ENCODE peak calls at places on chromosomes 11 and 22, in eight cellular contexts. X is stimulated activated CD8-positive, alpha-beta memory T cell treated with anti-CD3 and anti-CD28 coated beads, Interleukin-12 subunit alpha, Interleukin-12 subunit beta, amount 100 ng/mL, for 1 hour; K is foreskin fibroblast; R is RPMI7951; P is astrocyte of the spinal cord; A is T-helper 9 cell; L is NT2/D1; Z is brain microvascular endothelial cell. H is an unnamed sample.
A peak's percentile ranks its signal among the peaks of the same experiment; 100 is the strongest.

GRCh38 chr22:45059296-45059695 is 49.5 kb upstream of the PHF21B start:
- DNase-seq in X (no peak), K (no peak), R (no peak), P (no peak), A (no peak), L (no peak), Z (no peak), H (no peak)

GRCh38 chr11:5131584-5132335 is 6.4 kb downstream of the OR52A5 start:
- DNase-seq in X (no peak), K (no peak), R (no peak), P (no peak), A (no peak), L (no peak), Z (no peak), H (no peak)

GRCh38 chr11:2303627-2304155 is 1.9 kb downstream of the TSPAN32 start:
- DNase-seq in X (no peak), K (no peak), R (no peak), P (no peak), A (no peak), L (no peak), Z (no peak), H (no peak)

GRCh38 chr11:70503201-70503877 is 105.0 kb downstream of the CTTN start:
- DNase-seq in X (no peak), K (no peak), R (no peak), P (no peak), A (no peak), L (no peak), Z (no peak), H (no peak)

GRCh38 chr22:50251472-50252054 is 498 bp upstream of the HDAC10 start:
- DNase-seq in X (no peak), K (no peak), R (no peak), P (no peak), A (no peak), L (no peak), Z (no peak), H (no peak)

GRCh38 chr11:62398011-62398994 is 20.5 kb upstream of the SCGB1A1 start:
- DNase-seq in X (no peak), K (peak; percentile 63), R (peak; percentile 82), P (no peak), A (no peak), L (no peak), Z (peak; percentile 17), H (peak; percentile 12)

GRCh38 chr22:31872209-31872608 is 72.1 kb upstream of the YWHAH start:
- DNase-seq in X (no peak), K (no peak), R (no peak), P (no peak), A (no peak), L (no peak), Z (no peak), H (no peak)

GRCh38 chr11:16981651-16982194 is 32.5 kb downstream of the PLEKHA7 start:
- DNase-seq in X (no peak), K (peak; percentile 60), R (peak; percentile 71), P (peak; percentile 93), A (no peak), L (peak; percentile 36), Z (peak; percentile 41), H (peak; percentile 87)

GRCh38 chr22:29998627-29999026 is 81.6 kb upstream of the HORMAD2 start:
- DNase-seq in X (no peak), K (no peak), R (no peak), P (no peak), A (no peak), L (no peak), Z (no peak), H (peak; percentile 34)

GRCh38 chr22:47023871-47024270 is 261.4 kb downstream of the TBC1D22A start:
- DNase-seq in X (no peak), K (no peak), R (no peak), P (no peak), A (no peak), L (no peak), Z (no peak), H (no peak)

GRCh38 chr11:69898123-69898522 is 78.9 kb upstream of the FGF3 start:
- DNase-seq in X (no peak), K (no peak), R (no peak), P (no peak), A (no peak), L (no peak), Z (no peak), H (no peak)

GRCh38 chr22:29073618-29074275 is 912 bp downstream of the KREMEN1 start:
- DNase-seq in X (no peak), K (peak; percentile 80), R (peak; percentile 18), P (no peak), A (no peak), L (no peak), Z (no peak), H (no peak)

GRCh38 chr11:70073881-70074371 is 4.2 kb upstream of the ANO1 start:
- DNase-seq in X (no peak), K (no peak), R (peak; percentile 74), P (peak; percentile 66), A (no peak), L (no peak), Z (peak; percentile 70), H (peak; percentile 92)

GRCh38 chr11:13606701-13607100 is 61.8 kb upstream of the FAR1 start:
- DNase-seq in X (no peak), K (no peak), R (no peak), P (no peak), A (no peak), L (no peak), Z (no peak), H (no peak)

GRCh38 chr11:123585206-123585605 is 69.2 kb downstream of the SCN3B start:
- DNase-seq in X (no peak), K (no peak), R (no peak), P (no peak), A (no peak), L (no peak), Z (no peak), H (no peak)

GRCh38 chr11:79449040-79449439 is 8.2 kb upstream of the TENM4 start:
- DNase-seq in X (no peak), K (no peak), R (no peak), P (no peak), A (no peak), L (no peak), Z (no peak), H (no peak)

GRCh38 chr11:69661413-69661715 is 13.8 kb downstream of the LTO1 start:
- DNase-seq in X (no peak), K (no peak), R (no peak), P (no peak), A (no peak), L (no peak), Z (no peak), H (no peak)

GRCh38 chr11:31810779-31811647 is at the start of gene PAX6:
- DNase-seq in X (no peak), K (no peak), R (peak; percentile 97), P (peak; percentile 96), A (no peak), L (no peak), Z (peak; percentile 9), H (peak; percentile 94)

GRCh38 chr11:100338144-100338840 is 348.8 kb upstream of the ARHGAP42 start:
- DNase-seq in X (no peak), K (no peak), R (no peak), P (no peak), A (no peak), L (no peak), Z (no peak), H (no peak)

GRCh38 chr11:65639623-65640482 is 2.0 kb downstream of the SIPA1 start:
- DNase-seq in X (no peak), K (no peak), R (no peak), P (no peak), A (peak; percentile 72), L (no peak), Z (no peak), H (no peak)

GRCh38 chr11:17578296-17578695 is 31.2 kb downstream of the OTOG start:
- DNase-seq in X (no peak), K (no peak), R (no peak), P (no peak), A (no peak), L (no peak), Z (no peak), H (no peak)

GRCh38 chr11:67438121-67438902 is 830 bp upstream of the PTPRCAP start:
- DNase-seq in X (peak; percentile 49), K (no peak), R (no peak), P (no peak), A (peak; percentile 69), L (no peak), Z (no peak), H (no peak)

GRCh38 chr11:107856981-107857517 is 1.5 kb downstream of the SLC35F2 start:
- DNase-seq in X (no peak), K (peak; percentile 38), R (peak; percentile 56), P (no peak), A (no peak), L (no peak), Z (no peak), H (peak; percentile 55)

GRCh38 chr11:87296627-87297026 is 258.9 kb downstream of the TMEM135 start:
- DNase-seq in X (no peak), K (no peak), R (no peak), P (no peak), A (no peak), L (no peak), Z (no peak), H (no peak)

GRCh38 chr22:47095395-47096122 is 333.1 kb downstream of the TBC1D22A start:
- DNase-seq in X (no peak), K (peak; percentile 20), R (peak; percentile 31), P (no peak), A (no peak), L (no peak), Z (no peak), H (no peak)

GRCh38 chr22:29762263-29762662 is 4.5 kb downstream of the ZMAT5 start:
- DNase-seq in X (no peak), K (no peak), R (no peak), P (no peak), A (no peak), L (no peak), Z (no peak), H (no peak)

GRCh38 chr22:22327723-22328122 is 83.1 kb downstream of the VPREB1 start:
- DNase-seq in X (no peak), K (no peak), R (no peak), P (no peak), A (no peak), L (no peak), Z (no peak), H (no peak)

GRCh38 chr11:72347691-72348090 is 86.6 kb downstream of the CLPB start:
- DNase-seq in X (no peak), K (no peak), R (no peak), P (no peak), A (no peak), L (no peak), Z (no peak), H (no peak)

GRCh38 chr11:10654211-10655150 is 39.1 kb downstream of the IRAG1 start:
- DNase-seq in X (no peak), K (peak; percentile 85), R (peak; percentile 76), P (peak; percentile 63), A (no peak), L (peak; percentile 27), Z (no peak), H (peak; percentile 61)

GRCh38 chr22:41369837-41370236 is 11.9 kb upstream of the TEF start:
- DNase-seq in X (no peak), K (no peak), R (no peak), P (no peak), A (no peak), L (no peak), Z (no peak), H (no peak)

GRCh38 chr11:126607374-126607773 is 251.9 kb downstream of the ST3GAL4 start:
- DNase-seq in X (no peak), K (peak; percentile 89), R (peak; percentile 56), P (peak; percentile 65), A (no peak), L (no peak), Z (peak; percentile 59), H (peak; percentile 76)

GRCh38 chr11:15106201-15106965 is 8.3 kb upstream of the INSC start:
- DNase-seq in X (no peak), K (peak; percentile 91), R (peak; percentile 6), P (peak; percentile 80), A (no peak), L (no peak), Z (peak; percentile 56), H (peak; percentile 54)

GRCh38 chr22:49882519-49883293 is 29.1 kb downstream of the ZBED4 start:
- DNase-seq in X (no peak), K (no peak), R (no peak), P (peak; percentile 13), A (no peak), L (no peak), Z (peak; percentile 11), H (no peak)

GRCh38 chr11:97754976-97755375 is 1265.8 kb upstream of the CNTN5 start:
- DNase-seq in X (no peak), K (no peak), R (no peak), P (no peak), A (no peak), L (no peak), Z (peak; percentile 20), H (no peak)